ENCODE peak calls at places on chromosome 19, in five cellular contexts. One of them, this sample, is unnamed.

GRCh38 chr19:3783660-3784584 is 2.3 kb downstream of the MATK start:
- DNase-seq in B cell: no peak
- DNase-seq in brain microvascular endothelial cell: no peak
- DNase-seq in WTC11: peak; percentile 75
- DNase-seq in heart right ventricle: no peak
- DNase-seq in this sample: no peak

GRCh38 chr19:11481777-11482383 is 1.0 kb upstream of the ELAVL3 start:
- DNase-seq in WTC11: peak; percentile 85
- DNase-seq in B cell: peak; percentile 67
- DNase-seq in brain microvascular endothelial cell: peak; percentile 77
- DNase-seq in heart right ventricle: peak; percentile 54
- DNase-seq in this sample: no peak

GRCh38 chr19:54229146-54229545 is 6.3 kb upstream of the LILRB3 start:
- DNase-seq in heart right ventricle: no peak
- DNase-seq in B cell: no peak
- DNase-seq in brain microvascular endothelial cell: no peak
- DNase-seq in WTC11: no peak
- DNase-seq in this sample: no peak

GRCh38 chr19:53553865-53554791 is 16.2 kb downstream of the ZNF331 start:
- DNase-seq in heart right ventricle: peak; percentile 89
- DNase-seq in brain microvascular endothelial cell: peak; percentile 82
- DNase-seq in B cell: peak; percentile 86
- DNase-seq in WTC11: peak; percentile 52
- DNase-seq in this sample: no peak

GRCh38 chr19:15118248-15118647 is 11.0 kb downstream of the SYDE1 start:
- DNase-seq in heart right ventricle: no peak
- DNase-seq in WTC11: no peak
- DNase-seq in B cell: no peak
- DNase-seq in brain microvascular endothelial cell: no peak
- DNase-seq in this sample: no peak

GRCh38 chr19:55418185-55418584 is 10.6 kb upstream of the UBE2S start:
- DNase-seq in heart right ventricle: peak; percentile 64
- DNase-seq in B cell: peak; percentile 57
- DNase-seq in WTC11: peak; percentile 71
- DNase-seq in brain microvascular endothelial cell: peak; percentile 80
- DNase-seq in this sample: peak; percentile 71

GRCh38 chr19:41696402-41697197 is 8.5 kb upstream of the CEACAM7 start:
- DNase-seq in WTC11: peak; percentile 36
- DNase-seq in heart right ventricle: no peak
- DNase-seq in B cell: peak; percentile 41
- DNase-seq in brain microvascular endothelial cell: no peak
- DNase-seq in this sample: no peak

GRCh38 chr19:14112809-14113385 is 4.7 kb downstream of the PRKACA start:
- DNase-seq in heart right ventricle: peak; percentile 76
- DNase-seq in WTC11: no peak
- DNase-seq in B cell: no peak
- DNase-seq in brain microvascular endothelial cell: no peak
- DNase-seq in this sample: no peak

GRCh38 chr19:47644743-47645499 is 36.0 kb downstream of the BICRA start:
- DNase-seq in heart right ventricle: no peak
- DNase-seq in B cell: no peak
- DNase-seq in WTC11: no peak
- DNase-seq in brain microvascular endothelial cell: no peak
- DNase-seq in this sample: no peak

GRCh38 chr19:46727757-46728156 is 10.8 kb upstream of the PRKD2 start:
- DNase-seq in heart right ventricle: no peak
- DNase-seq in WTC11: no peak
- DNase-seq in B cell: no peak
- DNase-seq in brain microvascular endothelial cell: no peak
- DNase-seq in this sample: no peak

GRCh38 chr19:30344446-30345425 is 27.4 kb upstream of the ZNF536 start:
- DNase-seq in B cell: no peak
- DNase-seq in heart right ventricle: no peak
- DNase-seq in WTC11: no peak
- DNase-seq in brain microvascular endothelial cell: no peak
- DNase-seq in this sample: no peak

GRCh38 chr19:10718205-10719196 is 622 bp downstream of the DNM2 start:
- DNase-seq in heart right ventricle: no peak
- DNase-seq in brain microvascular endothelial cell: no peak
- DNase-seq in B cell: no peak
- DNase-seq in WTC11: peak; percentile 38
- DNase-seq in this sample: peak; percentile 43

GRCh38 chr19:47430041-47430802 is 10.9 kb upstream of the MEIS3 start:
- DNase-seq in B cell: no peak
- DNase-seq in heart right ventricle: no peak
- DNase-seq in brain microvascular endothelial cell: no peak
- DNase-seq in WTC11: peak; percentile 70
- DNase-seq in this sample: no peak

GRCh38 chr19:47675271-47675670 is 38.0 kb upstream of the EHD2 start:
- DNase-seq in brain microvascular endothelial cell: no peak
- DNase-seq in WTC11: no peak
- DNase-seq in B cell: no peak
- DNase-seq in heart right ventricle: no peak
- DNase-seq in this sample: no peak

GRCh38 chr19:35013820-35014754 is 14.0 kb downstream of the GRAMD1A start:
- DNase-seq in B cell: no peak
- DNase-seq in heart right ventricle: no peak
- DNase-seq in brain microvascular endothelial cell: no peak
- DNase-seq in WTC11: no peak
- DNase-seq in this sample: no peak

GRCh38 chr19:35138305-35138799 is 272 bp upstream of the FXYD1 start:
- DNase-seq in B cell: no peak
- DNase-seq in heart right ventricle: peak; percentile 70
- DNase-seq in brain microvascular endothelial cell: no peak
- DNase-seq in WTC11: no peak
- DNase-seq in this sample: no peak

GRCh38 chr19:41537789-41538188 is 38.2 kb upstream of the CEACAM21 start:
- DNase-seq in B cell: peak; percentile 57
- DNase-seq in heart right ventricle: no peak
- DNase-seq in brain microvascular endothelial cell: peak; percentile 36
- DNase-seq in WTC11: peak; percentile 41
- DNase-seq in this sample: no peak

GRCh38 chr19:43430142-43430710 is 15.5 kb downstream of the TEX101 start:
- DNase-seq in heart right ventricle: no peak
- DNase-seq in brain microvascular endothelial cell: no peak
- DNase-seq in WTC11: peak; percentile 57
- DNase-seq in B cell: no peak
- DNase-seq in this sample: no peak

GRCh38 chr19:45774765-45775164 is 5.7 kb upstream of the SIX5 start:
- DNase-seq in brain microvascular endothelial cell: no peak
- DNase-seq in heart right ventricle: no peak
- DNase-seq in WTC11: peak; percentile 84
- DNase-seq in B cell: no peak
- DNase-seq in this sample: no peak

GRCh38 chr19:3617463-3617862 is 9.1 kb downstream of the CACTIN start:
- DNase-seq in WTC11: peak; percentile 42
- DNase-seq in heart right ventricle: no peak
- DNase-seq in B cell: no peak
- DNase-seq in brain microvascular endothelial cell: no peak
- DNase-seq in this sample: no peak

GRCh38 chr19:16023558-16023915 is 52.8 kb upstream of the TPM4 start:
- DNase-seq in B cell: no peak
- DNase-seq in brain microvascular endothelial cell: no peak
- DNase-seq in heart right ventricle: no peak
- DNase-seq in WTC11: no peak
- DNase-seq in this sample: no peak

GRCh38 chr19:37309834-37310575 is 60.9 kb upstream of the ZNF527 start:
- DNase-seq in B cell: no peak
- DNase-seq in brain microvascular endothelial cell: no peak
- DNase-seq in WTC11: no peak
- DNase-seq in heart right ventricle: no peak
- DNase-seq in this sample: no peak
- TF ChIP-seq CTCF in B cell: peak; percentile 64
- TF ChIP-seq CTCF in brain microvascular endothelial cell: peak; percentile 7
- TF ChIP-seq CTCF in WTC11: peak; percentile 18
- TF ChIP-seq CTCF in heart right ventricle: no peak
- TF ChIP-seq CTCF in this sample: no peak

DNA sequence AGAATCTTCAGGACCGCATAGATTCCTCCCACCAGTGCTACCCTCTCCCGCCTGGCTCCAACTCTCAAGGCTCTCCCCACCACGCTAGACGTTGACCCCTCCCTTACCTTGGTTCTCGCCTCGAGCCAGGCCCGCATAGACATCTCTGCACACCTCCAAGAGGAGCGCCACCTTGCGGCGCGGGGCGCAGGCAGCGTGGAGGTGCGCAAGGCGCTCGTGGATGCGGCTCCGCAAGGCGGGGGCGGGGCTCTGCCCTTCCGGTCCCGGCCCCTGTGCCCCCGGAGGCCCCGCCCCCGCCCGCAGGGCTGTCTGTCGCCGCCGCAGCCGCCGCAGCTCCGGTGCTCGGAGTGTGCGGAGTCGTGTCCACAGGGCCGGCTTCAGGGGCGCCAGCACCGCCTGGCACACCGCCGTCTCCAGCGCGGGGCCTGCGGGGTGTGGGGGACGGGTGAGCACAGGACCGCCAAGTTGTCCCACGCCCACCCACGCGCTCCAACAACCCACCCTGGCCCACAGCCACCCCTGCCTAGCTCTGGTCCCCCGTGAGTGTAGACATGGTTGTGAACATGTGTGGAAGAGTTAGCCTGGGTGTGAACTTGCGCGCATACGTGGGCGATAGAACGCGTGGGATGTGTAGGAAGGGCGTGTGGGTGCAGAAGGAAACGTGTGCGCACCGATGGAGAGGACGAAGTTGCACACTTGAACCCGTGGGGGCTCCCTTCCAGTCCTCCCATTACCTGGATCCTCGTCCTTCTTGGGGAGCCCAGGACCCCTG is 8.1 kb downstream of the RINL start:
- DNase-seq in brain microvascular endothelial cell: peak; percentile 18
- DNase-seq in B cell: peak; percentile 91
- DNase-seq in WTC11: peak; percentile 89
- DNase-seq in heart right ventricle: peak; percentile 79
- DNase-seq in this sample: peak; percentile 75
- TF ChIP-seq CTCF in brain microvascular endothelial cell: peak; percentile 80
- TF ChIP-seq CTCF in B cell: peak; percentile 86
- TF ChIP-seq CTCF in WTC11: peak; percentile 50
- TF ChIP-seq CTCF in heart right ventricle: peak; percentile 81
- TF ChIP-seq CTCF in this sample: peak; percentile 69

GRCh38 chr19:57887195-57887941 is 1.5 kb downstream of the ZNF814 start:
- DNase-seq in WTC11: peak; percentile 44
- DNase-seq in brain microvascular endothelial cell: no peak
- DNase-seq in heart right ventricle: no peak
- DNase-seq in B cell: no peak
- DNase-seq in this sample: no peak
- TF ChIP-seq CTCF in WTC11: no peak
- TF ChIP-seq CTCF in brain microvascular endothelial cell: no peak
- TF ChIP-seq CTCF in heart right ventricle: no peak
- TF ChIP-seq CTCF in B cell: no peak
- TF ChIP-seq CTCF in this sample: no peak

GRCh38 chr19:1070576-1070930 is 3.6 kb downstream of the ARHGAP45 start:
- DNase-seq in B cell: no peak
- DNase-seq in WTC11: peak; percentile 77
- DNase-seq in heart right ventricle: no peak
- DNase-seq in brain microvascular endothelial cell: no peak
- DNase-seq in this sample: no peak
- TF ChIP-seq CTCF in B cell: no peak
- TF ChIP-seq CTCF in WTC11: no peak
- TF ChIP-seq CTCF in heart right ventricle: no peak
- TF ChIP-seq CTCF in brain microvascular endothelial cell: peak; percentile 39
- TF ChIP-seq CTCF in this sample: no peak

GRCh38 chr19:5352229-5352763 is 11.7 kb upstream of the PTPRS start:
- DNase-seq in B cell: no peak
- DNase-seq in heart right ventricle: no peak
- DNase-seq in WTC11: no peak
- DNase-seq in brain microvascular endothelial cell: peak; percentile 24
- DNase-seq in this sample: no peak

GRCh38 chr19:5343848-5344247 is 3.2 kb upstream of the PTPRS start:
- DNase-seq in brain microvascular endothelial cell: no peak
- DNase-seq in heart right ventricle: no peak
- DNase-seq in WTC11: no peak
- DNase-seq in B cell: no peak
- DNase-seq in this sample: no peak

GRCh38 chr19:5345895-5346386 is 5.3 kb upstream of the PTPRS start:
- DNase-seq in B cell: no peak
- DNase-seq in WTC11: no peak
- DNase-seq in brain microvascular endothelial cell: peak; percentile 92
- DNase-seq in heart right ventricle: no peak
- DNase-seq in this sample: no peak

GRCh38 chr19:5351731-5352228 is 11.2 kb upstream of the PTPRS start:
- DNase-seq in WTC11: no peak
- DNase-seq in brain microvascular endothelial cell: no peak
- DNase-seq in heart right ventricle: no peak
- DNase-seq in B cell: no peak
- DNase-seq in this sample: no peak

DNA sequence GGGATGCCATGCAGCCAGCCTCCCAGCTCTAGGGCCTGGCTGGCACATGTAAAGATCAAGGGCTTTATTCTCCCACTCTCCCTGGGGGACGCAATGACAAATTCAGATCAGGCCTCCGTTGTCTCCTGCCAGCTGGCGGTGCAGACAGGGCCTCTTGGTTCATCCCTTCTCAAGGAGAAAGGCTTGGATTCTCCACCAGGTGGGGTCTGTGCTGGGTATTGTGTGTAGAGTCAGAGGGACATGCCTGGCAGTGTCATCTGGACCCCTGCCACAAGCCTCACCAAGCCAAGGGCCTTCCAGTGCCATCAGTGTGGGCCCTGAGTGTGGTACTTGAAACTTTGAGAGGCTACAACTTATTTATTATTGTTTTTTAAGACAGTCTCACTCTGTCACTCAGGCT is 8.4 kb upstream of the PTPRS start:
- DNase-seq in brain microvascular endothelial cell: no peak
- DNase-seq in WTC11: peak; percentile 37
- DNase-seq in B cell: no peak
- DNase-seq in heart right ventricle: no peak
- DNase-seq in this sample: no peak
- TF ChIP-seq CTCF in brain microvascular endothelial cell: peak; percentile 37
- TF ChIP-seq CTCF in WTC11: no peak
- TF ChIP-seq CTCF in B cell: no peak
- TF ChIP-seq CTCF in heart right ventricle: no peak
- TF ChIP-seq CTCF in this sample: no peak

DNA sequence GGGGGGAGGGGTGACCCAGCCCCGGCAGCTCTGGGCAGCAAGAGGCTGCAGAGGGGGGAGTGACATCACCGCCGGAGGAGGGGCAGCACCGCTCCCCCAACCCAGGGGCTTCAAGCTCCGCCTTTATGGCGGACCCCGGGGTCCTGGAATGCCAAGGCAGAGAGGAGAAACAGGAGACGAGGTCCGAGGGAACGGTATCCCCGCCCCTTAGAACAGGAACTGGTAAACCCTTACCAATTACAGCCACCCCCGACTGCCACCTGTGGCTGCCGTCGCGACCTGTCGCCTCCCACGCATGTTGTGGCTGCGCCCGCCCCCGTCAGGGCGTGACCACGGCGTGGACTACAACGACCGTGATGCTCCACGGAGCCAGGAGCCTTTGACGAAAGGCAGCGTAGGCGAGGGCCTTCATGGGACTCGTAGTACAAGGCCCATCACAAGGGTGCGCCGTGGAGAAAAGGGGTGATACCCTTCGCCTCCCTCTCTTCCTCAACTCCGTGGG is 4.1 kb upstream of the KCNC3 start:
- DNase-seq in WTC11: peak; percentile 94
- DNase-seq in heart right ventricle: peak; percentile 88
- DNase-seq in B cell: peak; percentile 96
- DNase-seq in brain microvascular endothelial cell: peak; percentile 81
- DNase-seq in this sample: peak; percentile 90
- TF ChIP-seq CTCF in WTC11: no peak
- TF ChIP-seq CTCF in heart right ventricle: no peak
- TF ChIP-seq CTCF in B cell: peak; percentile 15
- TF ChIP-seq CTCF in brain microvascular endothelial cell: no peak
- TF ChIP-seq CTCF in this sample: no peak